ENCODE peak calls at places on chromosomes 5 and 9, in seven cellular contexts. Z is sigmoid colon, X is cardiac fibroblast, H is pancreas, R is HFF-Myc, O is breast epithelium, Q is GM12878. K is an unnamed sample.

GRCh38 chr9:126055386-126055785 is 271.2 kb upstream of the MVB12B start:
- DNase-seq in Z (peak; percentile 50), X (peak; percentile 22), H (no peak), R (peak; percentile 14), O (no peak), Q (no peak), K (no peak)

GRCh38 chr5:13739462-13739861 is 205.0 kb downstream of the DNAH5 start:
- DNase-seq in Z (no peak), X (no peak), H (no peak), R (no peak), O (no peak), Q (no peak), K (no peak)

GRCh38 chr9:98864257-98865180 is 57.0 kb downstream of the GALNT12 start:
- DNase-seq in Z (peak; percentile 86), X (peak; percentile 68), H (no peak), R (no peak), O (no peak), Q (no peak), K (peak; percentile 34)

GRCh38 chr5:160539431-160539830 is 117.8 kb downstream of the PTTG1 start:
- DNase-seq in Z (no peak), X (no peak), H (no peak), R (no peak), O (no peak), Q (no peak), K (no peak)

GRCh38 chr5:120257358-120257971 is 206.6 kb upstream of the PRR16 start:
- DNase-seq in Z (no peak), X (no peak), H (no peak), R (no peak), O (no peak), Q (no peak), K (no peak)

GRCh38 chr5:159343295-159344094 is 13.2 kb upstream of the IL12B start:
- DNase-seq in Z (no peak), X (no peak), H (no peak), R (no peak), O (no peak), Q (no peak), K (no peak)

GRCh38 chr5:163815240-163815791 is 309.9 kb downstream of the MAT2B start:
- DNase-seq in Z (no peak), X (peak; percentile 42), H (no peak), R (no peak), O (no peak), Q (no peak), K (no peak)

GRCh38 chr5:137036630-137037029 is 462.5 kb downstream of the SPOCK1 start:
- DNase-seq in Z (no peak), X (no peak), H (no peak), R (no peak), O (no peak), Q (no peak), K (no peak)

GRCh38 chr5:78594946-78595921 is 53.3 kb downstream of the LHFPL2 start:
- DNase-seq in Z (peak; percentile 72), X (peak; percentile 97), H (peak; percentile 73), R (peak; percentile 96), O (peak; percentile 55), Q (no peak), K (peak; percentile 96)

GRCh38 chr5:83711982-83712601 is 8.6 kb downstream of the HAPLN1 start:
- DNase-seq in Z (no peak), X (peak; percentile 63), H (peak; percentile 11), R (no peak), O (no peak), Q (no peak), K (no peak)

GRCh38 chr5:58450811-58451629 is 8.9 kb downstream of the PLK2 start:
- DNase-seq in Z (no peak), X (peak; percentile 78), H (no peak), R (no peak), O (no peak), Q (no peak), K (no peak)

GRCh38 chr9:113719919-113720318 is 156.2 kb upstream of the ZNF618 start:
- DNase-seq in Z (no peak), X (no peak), H (no peak), R (no peak), O (no peak), Q (no peak), K (no peak)

GRCh38 chr9:87035868-87036267 is 88.6 kb upstream of the GAS1 start:
- DNase-seq in Z (no peak), X (no peak), H (no peak), R (no peak), O (no peak), Q (no peak), K (no peak)

GRCh38 chr5:32504923-32505596 is 60.5 kb upstream of the ZFR start:
- DNase-seq in Z (peak; percentile 91), X (peak; percentile 96), H (peak; percentile 4), R (peak; percentile 88), O (no peak), Q (no peak), K (peak; percentile 94)

GRCh38 chr9:89799221-89799620 is 194.4 kb downstream of the GADD45G start:
- DNase-seq in Z (no peak), X (no peak), H (no peak), R (no peak), O (no peak), Q (no peak), K (no peak)

GRCh38 chr9:37421914-37422288 is 595 bp upstream of the GRHPR start:
- DNase-seq in Z (no peak), X (no peak), H (no peak), R (no peak), O (no peak), Q (no peak), K (no peak)
- H3K4me3 ChIP-seq in Z (peak overlapping the region; percentile 91), X (peak overlapping the region; percentile 71), H (peak overlapping the region; percentile 93), R (peak overlapping the region; percentile 83), O (peak overlapping the region; percentile 73), Q (peak overlapping the region; percentile 97), K (peak overlapping the region; percentile 86)

GRCh38 chr5:178250263-178250662 is 17.7 kb upstream of the PHYKPL start:
- DNase-seq in Z (no peak), X (no peak), H (no peak), R (no peak), O (no peak), Q (no peak), K (no peak)

GRCh38 chr5:178248750-178249149 is 16.1 kb upstream of the PHYKPL start:
- DNase-seq in Z (no peak), X (no peak), H (no peak), R (no peak), O (no peak), Q (no peak), K (no peak)

GRCh38 chr5:178247481-178248456 is 15.2 kb upstream of the PHYKPL start:
- DNase-seq in Z (no peak), X (no peak), H (no peak), R (no peak), O (no peak), Q (no peak), K (no peak)

GRCh38 chr5:178246736-178247135 is 14.1 kb upstream of the PHYKPL start:
- DNase-seq in Z (no peak), X (no peak), H (no peak), R (no peak), O (no peak), Q (no peak), K (no peak)

DNA sequence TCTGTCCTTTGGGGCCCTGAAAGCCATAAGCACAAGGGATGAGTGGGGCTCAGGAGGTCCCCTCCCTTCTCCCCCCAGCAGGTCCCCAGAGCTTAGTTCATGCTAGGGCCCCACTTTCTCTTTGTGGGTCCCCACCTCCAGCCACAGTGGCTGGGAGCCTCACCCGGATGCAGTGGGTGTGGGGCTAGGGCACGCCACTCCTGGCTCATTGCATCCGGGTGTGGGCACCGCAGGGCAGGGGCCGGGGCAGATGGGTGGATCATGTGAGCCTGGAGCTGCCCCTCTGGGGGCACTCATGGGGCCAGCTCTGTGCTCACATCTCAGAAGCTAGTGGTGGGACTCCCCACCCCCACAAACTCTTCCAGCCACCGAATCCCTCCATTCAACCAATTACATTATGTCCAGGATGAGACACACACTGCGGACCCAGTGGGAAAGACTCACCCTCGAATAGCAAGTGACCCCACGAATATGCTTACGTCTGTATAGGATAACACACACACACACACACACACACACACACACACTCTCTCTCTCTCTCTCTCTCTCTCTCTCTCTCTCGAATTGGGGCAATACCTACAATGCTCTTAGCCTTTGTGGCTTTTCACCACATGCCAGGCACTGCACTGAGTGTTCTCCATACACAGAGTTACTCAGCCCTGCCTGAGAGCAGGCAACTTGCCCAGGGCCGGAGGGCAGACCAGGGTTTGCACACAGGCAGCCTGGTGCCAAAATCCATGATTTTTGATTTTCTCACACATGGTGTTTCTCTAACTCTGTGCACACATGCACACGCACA is 16.8 kb upstream of the PHYKPL start:
- DNase-seq in Z (no peak), X (peak; percentile 70), H (no peak), R (no peak), O (no peak), Q (no peak), K (peak; percentile 79)
- H3K4me3 ChIP-seq in Z (no peak overlapping the region), X (no peak overlapping the region), H (no peak overlapping the region), R (no peak overlapping the region), O (no peak overlapping the region), Q (no peak overlapping the region), K (no peak overlapping the region)

GRCh38 chr5:128965638-128966302 is 482 bp downstream of the SLC27A6 start:
- DNase-seq in Z (no peak), X (no peak), H (no peak), R (no peak), O (no peak), Q (no peak), K (no peak)

GRCh38 chr5:128962211-128962610 is 3.1 kb upstream of the SLC27A6 start:
- DNase-seq in Z (no peak), X (no peak), H (no peak), R (no peak), O (no peak), Q (no peak), K (no peak)

GRCh38 chr5:128965011-128965637 is at the start of gene SLC27A6:
- DNase-seq in Z (peak; percentile 61), X (no peak), H (no peak), R (no peak), O (no peak), Q (no peak), K (no peak)

GRCh38 chr5:128966846-128967245 is 1.6 kb downstream of the SLC27A6 start:
- DNase-seq in Z (no peak), X (no peak), H (no peak), R (no peak), O (no peak), Q (no peak), K (no peak)

DNA sequence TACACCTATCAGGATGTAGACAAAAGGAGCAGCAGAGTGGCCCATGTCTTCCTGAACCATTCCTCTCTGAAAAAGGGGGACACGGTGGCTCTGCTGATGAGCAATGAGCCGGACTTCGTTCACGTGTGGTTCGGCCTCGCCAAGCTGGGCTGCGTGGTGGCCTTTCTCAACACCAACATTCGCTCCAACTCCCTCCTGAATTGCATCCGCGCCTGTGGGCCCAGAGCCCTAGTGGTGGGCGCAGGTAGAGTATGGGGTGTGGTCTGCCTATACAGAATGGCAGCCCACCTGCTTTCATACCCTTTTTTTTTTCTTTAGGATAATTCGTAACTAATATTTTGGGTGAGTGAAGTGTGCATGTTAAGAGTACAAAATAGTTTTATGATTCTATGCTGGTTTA is 1.1 kb downstream of the SLC27A6 start:
- DNase-seq in Z (no peak), X (no peak), H (no peak), R (no peak), O (no peak), Q (no peak), K (no peak)
- H3K4me3 ChIP-seq in Z (no peak overlapping the region), X (no peak overlapping the region), H (no peak overlapping the region), R (no peak overlapping the region), O (peak overlapping the region; percentile 67), Q (no peak overlapping the region), K (no peak overlapping the region)

DNA sequence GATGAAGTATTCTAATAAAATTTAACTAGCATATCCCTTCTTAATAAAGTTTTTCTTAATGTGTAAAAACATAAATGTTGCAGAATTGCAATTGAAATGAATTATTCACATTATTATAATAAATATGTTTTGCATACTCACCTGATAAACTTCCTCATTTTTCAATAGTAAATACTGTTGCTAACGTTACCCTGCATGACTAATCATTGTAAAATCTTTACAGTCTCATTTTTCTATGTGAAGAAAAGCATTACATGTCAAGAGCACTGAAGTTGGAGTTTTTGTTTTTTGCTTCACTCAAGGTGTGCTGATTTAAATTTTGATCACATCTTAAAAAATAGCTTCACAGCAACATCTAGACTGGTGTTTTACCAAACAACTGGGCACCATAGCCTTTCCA is 157.2 kb upstream of the CDH18 start:
- DNase-seq in Z (no peak), X (no peak), H (no peak), R (no peak), O (no peak), Q (no peak), K (no peak)
- H3K4me3 ChIP-seq in Z (no peak overlapping the region), X (no peak overlapping the region), H (no peak overlapping the region), R (no peak overlapping the region), O (no peak overlapping the region), Q (no peak overlapping the region), K (no peak overlapping the region)

K was measured in AG09309.